ENCODE peak calls at places on chromosome X, in six cellular contexts. O is GM12891; D is CD4-positive, alpha-beta memory T cell; V is activated gamma-delta T cell treated with Interleukin-2 at 50 U/mL for 16 hours; A is substantia nigra; E is CD8-positive, alpha-beta memory T cell. M is an unnamed sample.

GRCh38 chrX:37785569-37785968 is 5.7 kb downstream of the CYBB start:
- DNase-seq in O (no peak), D (no peak), V (no peak), A (no peak), E (no peak), M (no peak)

GRCh38 chrX:25007059-25008053 is 8.4 kb downstream of the ARX start:
- DNase-seq in O (no peak), D (no peak), V (no peak), A (no peak), E (no peak), M (no peak)

GRCh38 chrX:154096140-154097002 is 1.1 kb downstream of the MECP2 start:
- DNase-seq in O (no peak), D (no peak), V (no peak), A (no peak), E (no peak), M (peak)

GRCh38 chrX:12210921-12211320 is 72.6 kb downstream of the FRMPD4 start:
- DNase-seq in O (no peak), D (no peak), V (no peak), A (no peak), E (no peak), M (no peak)

GRCh38 chrX:85611926-85612325 is 232.5 kb upstream of the POF1B start:
- DNase-seq in O (no peak), D (no peak), V (no peak), A (no peak), E (no peak), M (no peak)

GRCh38 chrX:129726307-129727111 is 12.3 kb upstream of the XPNPEP2 start:
- DNase-seq in O (no peak), D (no peak), V (no peak), A (peak), E (peak), M (peak)

GRCh38 chrX:151722241-151722846 is 6.5 kb downstream of the FATE1 start:
- DNase-seq in O (no peak), D (no peak), V (no peak), A (no peak), E (no peak), M (no peak)

GRCh38 chrX:133655914-133656265 is 240.6 kb upstream of the GPC4 start:
- DNase-seq in O (no peak), D (no peak), V (no peak), A (no peak), E (no peak), M (no peak)

GRCh38 chrX:46325312-46325877 is 219.8 kb downstream of the ZNF674 start:
- DNase-seq in O (no peak), D (no peak), V (no peak), A (no peak), E (no peak), M (no peak)

GRCh38 chrX:72532371-72532770 is 40.3 kb downstream of the HDAC8 start:
- DNase-seq in O (no peak), D (no peak), V (no peak), A (no peak), E (no peak), M (no peak)

GRCh38 chrX:17613979-17614572 is 123.2 kb upstream of the SCML1 start:
- DNase-seq in O (no peak), D (no peak), V (no peak), A (no peak), E (no peak), M (no peak)

GRCh38 chrX:84248226-84248625 is 60.2 kb upstream of the RPS6KA6 start:
- DNase-seq in O (no peak), D (no peak), V (no peak), A (no peak), E (no peak), M (no peak)

GRCh38 chrX:148865237-148865636 is 364.8 kb downstream of the AFF2 start:
- DNase-seq in O (no peak), D (no peak), V (no peak), A (no peak), E (no peak), M (no peak)

GRCh38 chrX:113305496-113305895 is 464.9 kb upstream of the AMOT start:
- DNase-seq in O (no peak), D (no peak), V (no peak), A (no peak), E (no peak), M (no peak)

GRCh38 chrX:153806999-153807575 is 12.6 kb downstream of the SSR4 start:
- DNase-seq in O (no peak), D (no peak), V (no peak), A (no peak), E (no peak), M (no peak)

GRCh38 chrX:44621088-44621487 is 78.4 kb upstream of the FUNDC1 start:
- DNase-seq in O (no peak), D (no peak), V (no peak), A (no peak), E (no peak), M (no peak)

GRCh38 chrX:140912606-140913005 is 89.8 kb upstream of the SPANXB1 start:
- DNase-seq in O (no peak), D (no peak), V (no peak), A (no peak), E (no peak), M (no peak)

GRCh38 chrX:38192007-38192625 is 28.6 kb downstream of the SRPX start:
- DNase-seq in O (no peak), D (no peak), V (no peak), A (peak), E (no peak), M (no peak)

GRCh38 chrX:110022555-110023448 is 19.9 kb downstream of the TMEM164 start:
- DNase-seq in O (no peak), D (no peak), V (no peak), A (no peak), E (no peak), M (no peak)

GRCh38 chrX:152896450-152896849 is 1.4 kb upstream of the ZNF185 start:
- DNase-seq in O (no peak), D (no peak), V (no peak), A (no peak), E (no peak), M (no peak)

GRCh38 chrX:39260965-39261364 is 459.7 kb downstream of the MID1IP1 start:
- DNase-seq in O (no peak), D (no peak), V (no peak), A (no peak), E (no peak), M (no peak)

GRCh38 chrX:134171661-134172587 is 65.1 kb upstream of the CCDC160 start:
- DNase-seq in O (no peak), D (no peak), V (no peak), A (peak), E (no peak), M (peak)

GRCh38 chrX:130174051-130174704 is 2.4 kb downstream of the RAB33A start:
- DNase-seq in O (no peak), D (no peak), V (no peak), A (no peak), E (no peak), M (no peak)

GRCh38 chrX:6968231-6968630 is 179.3 kb upstream of the STS start:
- DNase-seq in O (no peak), D (no peak), V (no peak), A (no peak), E (no peak), M (no peak)

GRCh38 chrX:119177278-119177677 is 49.7 kb upstream of the KIAA1210 start:
- DNase-seq in O (no peak), D (no peak), V (no peak), A (peak), E (no peak), M (no peak)

GRCh38 chrX:129696463-129697155 is 41.9 kb upstream of the APLN start:
- DNase-seq in O (no peak), D (no peak), V (no peak), A (no peak), E (no peak), M (no peak)

GRCh38 chrX:132426695-132427281 is 62.0 kb downstream of the MBNL3 start:
- DNase-seq in O (no peak), D (no peak), V (no peak), A (no peak), E (no peak), M (no peak)